ENCODE peak calls at places on chromosomes 4 and X, in four cellular contexts. P is H9, T is mesendoderm, G is H1. B is an unnamed sample.

GRCh38 chr4:38366451-38366850 is 297.5 kb upstream of the KLF3 start:
- DNase-seq in P (no peak), T (no peak), G (no peak), B (no peak)

GRCh38 chrX:65723706-65724105 is 56.3 kb downstream of the MSN start:
- DNase-seq in P (no peak), T (no peak), G (no peak), B (peak; percentile 40)

GRCh38 chr4:152106113-152106763 is 345.4 kb upstream of the GATB start:
- DNase-seq in P (no peak), T (peak; percentile 86), G (no peak), B (peak; percentile 97)

GRCh38 chr4:65747386-65747785 is 77.1 kb upstream of the EPHA5 start:
- DNase-seq in P (no peak), T (no peak), G (no peak), B (peak; percentile 36)

GRCh38 chr4:33685939-33686338 is 2558.4 kb downstream of the ARAP2 start:
- DNase-seq in P (no peak), T (no peak), G (no peak), B (no peak)

GRCh38 chr4:71472946-71473345 is 134.1 kb downstream of the SLC4A4 start:
- DNase-seq in P (no peak), T (peak; percentile 3), G (no peak), B (peak; percentile 89)

GRCh38 chr4:154595807-154596206 is 5.3 kb upstream of the FGA start:
- DNase-seq in P (no peak), T (no peak), G (no peak), B (no peak)

GRCh38 chr4:2290488-2290887 is 28.6 kb upstream of the MXD4 start:
- DNase-seq in P (no peak), T (no peak), G (no peak), B (no peak)

GRCh38 chr4:86586160-86586572 is 7.9 kb upstream of the PTPN13 start:
- DNase-seq in P (no peak), T (peak; percentile 72), G (no peak), B (no peak)

GRCh38 chr4:2449511-2450392 is 19.2 kb upstream of the RNF4 start:
- DNase-seq in P (no peak), T (no peak), G (no peak), B (no peak)

GRCh38 chr4:90215286-90215685 is 88.1 kb downstream of the CCSER1 start:
- DNase-seq in P (no peak), T (no peak), G (no peak), B (no peak)

GRCh38 chr4:89298788-89299152 is 8.8 kb downstream of the GPRIN3 start:
- DNase-seq in P (no peak), T (no peak), G (no peak), B (no peak)

GRCh38 chrX:49876750-49877149 is 2.5 kb upstream of the USP27X start:
- DNase-seq in P (no peak), T (peak; percentile 24), G (no peak), B (peak; percentile 23)

GRCh38 chr4:153241970-153242847 is 38.0 kb downstream of the TRIM2 start:
- DNase-seq in P (no peak), T (peak; percentile 73), G (no peak), B (peak; percentile 73)

GRCh38 chrX:130083656-130084382 is 26.5 kb downstream of the ELF4 start:
- DNase-seq in P (no peak), T (no peak), G (no peak), B (no peak)

GRCh38 chr4:186688150-186688943 is 35.3 kb downstream of the FAT1 start:
- DNase-seq in P (peak; percentile 84), T (peak; percentile 41), G (peak; percentile 90), B (no peak)

GRCh38 chr4:122195718-122196117 is 43.6 kb downstream of the BLTP1 start:
- DNase-seq in P (no peak), T (no peak), G (no peak), B (no peak)

GRCh38 chr4:69524708-69525107 is 29.0 kb upstream of the UGT2B4 start:
- DNase-seq in P (no peak), T (peak; percentile 46), G (no peak), B (no peak)

GRCh38 chr4:67288964-67289363 is 256.3 kb downstream of the CENPC start:
- DNase-seq in P (peak; percentile 57), T (peak; percentile 64), G (peak; percentile 46), B (no peak)

GRCh38 chr4:17066241-17066640 is 167.8 kb upstream of the LDB2 start:
- DNase-seq in P (no peak), T (peak; percentile 58), G (no peak), B (peak; percentile 53)

GRCh38 chr4:40662962-40663604 is 33.4 kb upstream of the RBM47 start:
- DNase-seq in P (no peak), T (no peak), G (no peak), B (peak; percentile 89)

GRCh38 chr4:113410686-113411085 is 350.9 kb downstream of the CAMK2D start:
- DNase-seq in P (no peak), T (no peak), G (no peak), B (no peak)

GRCh38 chr4:120921456-120922389 is 803 bp downstream of the PRDM5 start:
- DNase-seq in P (peak; percentile 53), T (peak; percentile 59), G (no peak), B (peak; percentile 68)

GRCh38 chr4:100288167-100288566 is 97.9 kb upstream of the DDIT4L start:
- DNase-seq in P (no peak), T (peak; percentile 22), G (no peak), B (peak; percentile 47)

GRCh38 chr4:174633399-174633798 is 111.1 kb upstream of the HPGD start:
- DNase-seq in P (no peak), T (no peak), G (no peak), B (no peak)

GRCh38 chr4:89929425-89930272 is 35.0 kb downstream of the MMRN1 start:
- DNase-seq in P (no peak), T (peak; percentile 3), G (no peak), B (no peak)

GRCh38 chr4:102514298-102514964 is 13.3 kb downstream of the NFKB1 start:
- DNase-seq in P (no peak), T (no peak), G (no peak), B (no peak)

GRCh38 chr4:14783011-14783877 is 219.0 kb upstream of the CPEB2 start:
- DNase-seq in P (no peak), T (no peak), G (no peak), B (peak; percentile 40)

GRCh38 chrX:115023139-115023538 is 5.7 kb upstream of the IL13RA2 start:
- DNase-seq in P (no peak), T (no peak), G (no peak), B (peak; percentile 90)

GRCh38 chr4:13640149-13640671 is 12.7 kb upstream of the BOD1L1 start:
- DNase-seq in P (peak; percentile 71), T (peak; percentile 90), G (peak; percentile 54), B (peak; percentile 88)

GRCh38 chrX:41085883-41086626 is 810 bp downstream of the USP9X start:
- DNase-seq in P (no peak), T (peak; percentile 77), G (no peak), B (peak; percentile 42)

GRCh38 chr4:174874898-174875297 is 43.3 kb upstream of the ADAM29 start:
- DNase-seq in P (no peak), T (no peak), G (no peak), B (no peak)

GRCh38 chr4:77921701-77922100 is 59.1 kb downstream of the MRPL1 start:
- DNase-seq in P (no peak), T (no peak), G (no peak), B (peak; percentile 96)

GRCh38 chr4:150394046-150394445 is 187.9 kb upstream of the MAB21L2 start:
- DNase-seq in P (no peak), T (no peak), G (no peak), B (no peak)
- H3K56ac ChIP-seq in P (no peak overlapping the region), T (no peak overlapping the region), G (no peak overlapping the region), B (no peak overlapping the region)

DNA sequence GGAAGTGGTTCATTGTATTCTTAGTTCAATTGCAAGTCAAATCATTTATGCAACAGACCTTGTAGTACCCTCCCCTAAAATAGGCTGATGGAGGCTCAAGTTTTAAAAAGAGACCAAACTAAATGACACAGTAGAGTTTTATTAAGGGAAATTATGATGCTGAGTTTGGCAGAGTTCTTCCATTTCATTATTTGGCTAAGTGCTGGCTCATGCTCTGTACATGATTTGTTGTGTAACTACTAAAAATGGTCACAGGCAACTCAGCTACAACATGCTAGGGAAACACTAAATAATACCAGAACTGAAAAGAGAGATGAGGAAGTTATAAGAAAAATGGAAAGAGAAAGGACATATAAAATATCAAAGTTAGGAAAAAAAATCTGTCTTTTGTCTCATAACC is 96.1 kb upstream of the TFDP3 start:
- DNase-seq in P (no peak), T (no peak), G (no peak), B (no peak)
- H3K56ac ChIP-seq in P (no peak overlapping the region), T (no peak overlapping the region), G (no peak overlapping the region), B (no peak overlapping the region)

DNA sequence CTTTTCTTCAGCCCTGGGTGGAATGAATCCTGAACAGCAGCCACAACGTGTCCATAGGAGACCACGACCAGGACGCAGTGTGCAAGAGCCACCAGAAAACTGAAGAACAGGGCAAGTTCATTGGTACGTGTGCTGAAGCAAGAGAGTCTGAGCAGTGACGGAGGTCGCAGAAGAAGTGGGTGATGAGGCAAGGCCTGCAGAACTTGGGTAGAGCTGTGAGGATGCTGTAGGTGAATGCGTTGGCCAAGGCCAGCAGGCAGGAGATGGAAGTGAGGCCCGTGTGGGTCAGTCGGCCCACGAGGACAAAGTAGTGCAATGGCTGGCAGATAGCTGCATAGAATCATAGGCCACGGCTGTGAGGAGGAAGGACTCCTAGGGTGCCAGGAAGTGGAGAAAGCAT is 5.6 kb upstream of the CTAG2 start:
- DNase-seq in P (no peak), T (no peak), G (no peak), B (no peak)
- H3K56ac ChIP-seq in P (no peak overlapping the region), T (no peak overlapping the region), G (no peak overlapping the region), B (no peak overlapping the region)

DNA sequence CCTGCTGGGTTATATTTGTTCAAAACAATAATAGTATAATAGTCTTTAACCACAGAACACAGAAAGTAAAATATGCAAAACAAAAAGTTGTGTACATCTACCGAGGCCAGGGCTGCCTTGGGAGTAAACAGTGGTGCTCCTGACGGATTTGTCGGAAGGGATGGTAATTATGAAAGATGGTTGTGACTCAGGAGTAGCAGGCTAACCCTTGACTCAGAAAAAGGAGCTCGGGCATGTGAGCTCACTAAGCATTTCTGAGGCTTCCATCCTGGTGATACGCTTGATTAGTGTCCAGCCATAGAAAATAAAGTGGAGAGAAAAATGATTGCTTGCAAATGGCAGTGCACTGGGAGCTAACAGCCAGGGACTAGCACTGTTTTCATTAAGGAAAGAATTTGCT is 53.2 kb upstream of the SPANXB1 start:
- DNase-seq in P (no peak), T (no peak), G (no peak), B (no peak)
- H3K56ac ChIP-seq in P (no peak overlapping the region), T (no peak overlapping the region), G (no peak overlapping the region), B (no peak overlapping the region)

GRCh38 chrX:12411831-12412230 is 273.6 kb downstream of the FRMPD4 start:
- DNase-seq in P (no peak), T (no peak), G (no peak), B (peak; percentile 10)

GRCh38 chrX:12410523-12410922 is 272.2 kb downstream of the FRMPD4 start:
- DNase-seq in P (no peak), T (no peak), G (no peak), B (no peak)

DNA sequence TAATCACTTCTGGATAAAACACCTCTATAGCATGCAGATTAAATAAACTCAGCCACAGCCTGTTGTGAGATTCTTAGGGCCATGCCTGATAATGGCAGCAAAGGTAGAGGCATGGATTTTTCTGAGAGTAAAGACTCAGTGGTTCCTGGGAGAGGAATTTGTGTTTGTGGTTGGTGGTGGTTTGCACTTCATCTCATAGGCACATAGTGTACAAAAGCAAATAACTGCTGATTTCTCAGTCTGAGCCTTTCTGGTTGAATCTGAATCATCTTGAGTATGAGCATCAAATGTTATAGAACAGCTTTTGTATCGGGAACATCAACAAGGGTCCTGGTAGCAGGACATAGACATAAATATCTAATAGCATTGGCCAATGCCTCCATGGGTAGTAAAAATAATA is 274.3 kb downstream of the FRMPD4 start:
- DNase-seq in P (no peak), T (no peak), G (no peak), B (no peak)
- H3K56ac ChIP-seq in P (no peak overlapping the region), T (no peak overlapping the region), G (no peak overlapping the region), B (no peak overlapping the region)